ENCODE peak calls at places on chromosome 12, in eight cellular contexts. Z is NCI-H2171; D is right cardiac atrium; M is omental fat pad; J is CD8-positive, alpha-beta memory T cell; C is pancreas; N is fibroblast of mammary gland; I is activated B cell treated with CpG ODN at 0.5 μM for 24 hours. X is an unnamed sample.

GRCh38 chr12:1993341-1993740 is 10.9 kb downstream of the DCP1B start:
- DNase-seq in N (peak), M (no peak), D (no peak), Z (no peak), J (no peak), I (no peak), C (no peak), X (no peak)

GRCh38 chr12:102232446-102232845 is 34.8 kb upstream of the PMCH start:
- DNase-seq in D (no peak), N (peak), J (no peak), I (no peak), Z (no peak), M (no peak), C (no peak), X (no peak)

GRCh38 chr12:132211811-132212210 is 67.6 kb downstream of the NOC4L start:
- DNase-seq in N (no peak), M (no peak), C (no peak), I (no peak), J (peak), Z (no peak), D (no peak), X (no peak)

GRCh38 chr12:104490850-104491249 is 34.1 kb downstream of the CHST11 start:
- DNase-seq in Z (peak), C (no peak), J (no peak), D (no peak), M (no peak), I (no peak), N (no peak), X (no peak)

GRCh38 chr12:109781668-109782321 is 51.4 kb downstream of the TRPV4 start:
- DNase-seq in N (no peak), C (no peak), Z (no peak), J (no peak), I (no peak), M (no peak), D (no peak), X (no peak)

GRCh38 chr12:75842119-75842518 is 189.5 kb downstream of the PHLDA1 start:
- DNase-seq in D (no peak), C (no peak), N (no peak), Z (peak), M (no peak), J (no peak), I (no peak), X (no peak)

GRCh38 chr12:108950991-108951739 is 69.7 kb downstream of the SVOP start:
- DNase-seq in D (peak), Z (peak), N (peak), J (peak), I (peak), C (peak), M (peak), X (peak)

GRCh38 chr12:1697253-1697652 is 6.4 kb downstream of the ADIPOR2 start:
- DNase-seq in Z (no peak), J (no peak), I (no peak), M (no peak), C (no peak), N (peak), D (no peak), X (no peak)

GRCh38 chr12:45235087-45236025 is 19.5 kb downstream of the ANO6 start:
- DNase-seq in C (peak), I (no peak), Z (no peak), D (no peak), N (peak), M (no peak), J (no peak), X (no peak)

GRCh38 chr12:18723752-18724151 is 14.1 kb downstream of the PLCZ1 start:
- DNase-seq in N (peak), J (no peak), M (no peak), I (no peak), C (no peak), Z (no peak), D (no peak), X (no peak)

GRCh38 chr12:10503460-10503859 is 2.2 kb upstream of the EIF2S3B start:
- DNase-seq in J (no peak), Z (no peak), C (no peak), N (no peak), M (no peak), I (no peak), D (no peak), X (no peak)

GRCh38 chr12:19605720-19606119 is 166.4 kb downstream of the AEBP2 start:
- DNase-seq in M (no peak), N (no peak), Z (no peak), J (no peak), C (no peak), I (no peak), D (no peak), X (no peak)

GRCh38 chr12:108778053-108778452 is 46.7 kb upstream of the CORO1C start:
- DNase-seq in I (no peak), N (no peak), D (no peak), Z (no peak), J (no peak), C (no peak), M (no peak), X (no peak)

GRCh38 chr12:123367511-123367910 is 2.9 kb upstream of the SBNO1 start:
- DNase-seq in I (no peak), Z (no peak), D (no peak), M (no peak), J (no peak), C (no peak), N (peak), X (no peak)

GRCh38 chr12:107607464-107608392 is 77.9 kb upstream of the PWP1 start:
- DNase-seq in M (peak), D (peak), J (peak), Z (peak), C (peak), N (peak), I (peak), X (peak)

GRCh38 chr12:75699728-75700496 is 188.5 kb upstream of the KRR1 start:
- DNase-seq in I (no peak), N (peak), C (no peak), D (no peak), Z (no peak), M (no peak), J (no peak), X (no peak)

GRCh38 chr12:113766133-113766879 is 199.8 kb downstream of the RBM19 start:
- DNase-seq in Z (no peak), M (no peak), C (no peak), N (no peak), I (no peak), J (no peak), D (no peak), X (no peak)

GRCh38 chr12:38921025-38921677 is 15.8 kb upstream of the CPNE8 start:
- DNase-seq in I (no peak), Z (no peak), D (peak), N (peak), C (peak), M (peak), J (no peak), X (no peak)

GRCh38 chr12:80260269-80260668 is 160.9 kb downstream of the OTOGL start:
- DNase-seq in D (no peak), N (no peak), I (no peak), C (no peak), J (no peak), Z (no peak), M (no peak), X (no peak)

GRCh38 chr12:6917491-6918231 is 3.3 kb downstream of the ENO2 start:
- DNase-seq in M (no peak), N (peak), J (no peak), C (no peak), Z (no peak), I (no peak), D (no peak), X (no peak)

GRCh38 chr12:88953029-88953586 is 372.8 kb upstream of the KITLG start:
- DNase-seq in C (no peak), D (no peak), N (no peak), I (no peak), Z (no peak), J (no peak), M (no peak), X (no peak)

GRCh38 chr12:117854339-117855012 is 114.3 kb downstream of the KSR2 start:
- DNase-seq in C (peak), Z (peak), M (no peak), N (peak), J (no peak), I (no peak), D (no peak), X (peak)

GRCh38 chr12:130431176-130431575 is 93.5 kb downstream of the PIWIL1 start:
- DNase-seq in J (no peak), D (no peak), N (no peak), I (no peak), Z (no peak), M (no peak), C (no peak), X (no peak)

GRCh38 chr12:45125997-45126396 is 75.1 kb upstream of the DBX2 start:
- DNase-seq in I (no peak), J (no peak), C (no peak), D (no peak), N (no peak), Z (no peak), M (no peak), X (no peak)

X was measured in dorsolateral prefrontal cortex.